ENCODE peak calls at places on chromosomes 3 and 15, in eight cellular contexts. Q is AG09309, N is NCI-H1105, L is T-helper 1 cell, Z is T-helper 17 cell, H is foreskin fibroblast, A is iris pigment epithelial cell, K is pancreas. I is an unnamed sample.

GRCh38 chr15:63503739-63504246 is 600 bp upstream of the USP3 start:
- DNase-seq in H (peak), K (peak), A (peak), N (no peak), Q (no peak), Z (peak), L (peak), I (peak)

GRCh38 chr15:52463638-52464037 is 65.0 kb downstream of the MYO5A start:
- DNase-seq in H (peak), A (peak), Q (no peak), L (no peak), N (no peak), Z (no peak), K (no peak), I (no peak)

GRCh38 chr3:67458406-67458805 is 196.0 kb downstream of the SUCLG2 start:
- DNase-seq in L (no peak), H (peak), Z (no peak), A (peak), Q (no peak), K (no peak), N (no peak), I (no peak)

GRCh38 chr3:56839784-56840724 is 38.3 kb upstream of the ARHGEF3 start:
- DNase-seq in A (peak), Q (no peak), L (no peak), K (no peak), N (no peak), H (peak), Z (no peak), I (no peak)

GRCh38 chr3:117622130-117622841 is 912.7 kb downstream of the TUSC7 start:
- DNase-seq in A (peak), N (no peak), K (no peak), Z (no peak), Q (peak), L (no peak), H (peak), I (no peak)

GRCh38 chr3:60752800-60753199 is 498.5 kb downstream of the FHIT start:
- DNase-seq in A (no peak), Z (no peak), H (no peak), N (no peak), K (no peak), L (no peak), Q (peak), I (no peak)

GRCh38 chr3:190012314-190012782 is 108.3 kb downstream of the P3H2 start:
- DNase-seq in H (no peak), Z (no peak), N (no peak), A (peak), Q (no peak), K (no peak), L (no peak), I (no peak)

GRCh38 chr3:54578417-54578816 is 349.4 kb downstream of the LRTM1 start:
- DNase-seq in A (peak), N (no peak), Q (peak), K (no peak), L (no peak), H (no peak), Z (no peak), I (no peak)

GRCh38 chr3:41638381-41638780 is 323.5 kb downstream of the ULK4 start:
- DNase-seq in Z (no peak), K (no peak), H (peak), L (no peak), N (no peak), Q (no peak), A (no peak), I (no peak)

GRCh38 chr3:52313774-52314188 is 2.3 kb upstream of the DNAH1 start:
- DNase-seq in N (no peak), A (peak), H (no peak), Z (no peak), L (no peak), K (no peak), Q (no peak), I (no peak)

GRCh38 chr3:195221015-195221853 is 49.7 kb downstream of the XXYLT1 start:
- DNase-seq in Z (no peak), L (no peak), H (no peak), A (peak), Q (no peak), K (no peak), N (no peak), I (no peak)

GRCh38 chr3:24503499-24504176 is 9.0 kb upstream of the THRB start:
- DNase-seq in H (no peak), A (no peak), N (no peak), L (no peak), Q (no peak), Z (no peak), K (no peak), I (no peak)

GRCh38 chr3:113746955-113747718 is at the start of gene ATP6V1A:
- DNase-seq in Q (no peak), A (peak), N (peak), Z (peak), H (no peak), K (peak), L (peak), I (no peak)

GRCh38 chr3:33218446-33219174 is at the start of gene SUSD5:
- DNase-seq in A (peak), Q (no peak), H (peak), L (no peak), N (peak), Z (no peak), K (no peak), I (no peak)

GRCh38 chr15:90585863-90586262 is 56.1 kb downstream of the CRTC3 start:
- DNase-seq in N (no peak), K (no peak), L (no peak), Q (peak), A (peak), Z (no peak), H (peak), I (no peak)

GRCh38 chr3:73070675-73071575 is 9.5 kb downstream of the EBLN2 start:
- DNase-seq in A (peak), K (no peak), L (no peak), H (no peak), Z (no peak), Q (peak), N (no peak), I (no peak)

GRCh38 chr3:161393310-161393709 is 22.0 kb upstream of the SPTSSB start:
- DNase-seq in A (no peak), Q (no peak), K (no peak), H (no peak), L (no peak), N (no peak), Z (no peak), I (no peak)

GRCh38 chr15:47983533-47983932 is 137.3 kb upstream of the SLC24A5 start:
- DNase-seq in A (no peak), N (no peak), Z (no peak), K (no peak), L (no peak), Q (no peak), H (no peak), I (no peak)

GRCh38 chr3:195752538-195753331 is 32.0 kb downstream of the MUC20 start:
- DNase-seq in Q (no peak), L (no peak), N (no peak), K (no peak), H (no peak), A (no peak), Z (no peak), I (peak)

GRCh38 chr15:49902791-49903481 is 216.1 kb downstream of the ATP8B4 start:
- DNase-seq in Q (peak), H (no peak), K (no peak), L (no peak), A (peak), Z (no peak), N (no peak), I (no peak)

GRCh38 chr3:18423401-18424212 is 1.5 kb downstream of the SATB1 start:
- DNase-seq in Q (no peak), N (no peak), K (peak), Z (no peak), L (no peak), H (peak), A (peak), I (no peak)

GRCh38 chr15:33678606-33679005 is 289.7 kb upstream of the CHRM5 start:
- DNase-seq in Q (no peak), Z (no peak), L (no peak), K (no peak), H (no peak), A (no peak), N (no peak), I (no peak)

GRCh38 chr3:141280086-141280485 is 48.5 kb downstream of the PXYLP1 start:
- DNase-seq in L (no peak), H (peak), A (peak), K (no peak), Q (peak), Z (no peak), N (no peak), I (no peak)